ENCODE peak calls at places on chromosomes 2 and 18, in eight cellular contexts. One of them, this sample, is unnamed.

GRCh38 chr2:82027901-82028570 is 1723.5 kb upstream of the LRRTM1 start:
- DNase-seq in AG10803: no peak
- DNase-seq in dorsolateral prefrontal cortex: no peak
- DNase-seq in AG09309: no peak
- DNase-seq in fibroblast of lung: no peak
- DNase-seq in fibroblast of mammary gland: no peak
- DNase-seq in neural crest cell: no peak
- DNase-seq in astrocyte of the cerebellum: no peak
- DNase-seq in this sample: no peak

GRCh38 chr2:85589982-85590791 is 5.4 kb upstream of the RNF181 start:
- DNase-seq in AG10803: peak
- DNase-seq in dorsolateral prefrontal cortex: no peak
- DNase-seq in AG09309: peak
- DNase-seq in fibroblast of lung: peak
- DNase-seq in fibroblast of mammary gland: peak
- DNase-seq in neural crest cell: no peak
- DNase-seq in astrocyte of the cerebellum: peak
- DNase-seq in this sample: no peak

GRCh38 chr18:2442726-2443275 is 128.5 kb downstream of the METTL4 start:
- DNase-seq in AG10803: peak
- DNase-seq in dorsolateral prefrontal cortex: no peak
- DNase-seq in AG09309: no peak
- DNase-seq in fibroblast of lung: no peak
- DNase-seq in fibroblast of mammary gland: no peak
- DNase-seq in neural crest cell: no peak
- DNase-seq in astrocyte of the cerebellum: no peak
- DNase-seq in this sample: no peak

GRCh38 chr2:219497495-219498279 is 1.0 kb upstream of the GMPPA start:
- DNase-seq in AG10803: peak
- DNase-seq in dorsolateral prefrontal cortex: peak
- DNase-seq in AG09309: peak
- DNase-seq in fibroblast of lung: peak
- DNase-seq in fibroblast of mammary gland: peak
- DNase-seq in neural crest cell: peak
- DNase-seq in astrocyte of the cerebellum: no peak
- DNase-seq in this sample: peak

GRCh38 chr2:28661589-28662001 is 90.0 kb upstream of the PPP1CB start:
- DNase-seq in AG10803: peak
- DNase-seq in dorsolateral prefrontal cortex: no peak
- DNase-seq in AG09309: no peak
- DNase-seq in fibroblast of lung: peak
- DNase-seq in fibroblast of mammary gland: peak
- DNase-seq in neural crest cell: no peak
- DNase-seq in astrocyte of the cerebellum: no peak
- DNase-seq in this sample: peak

GRCh38 chr18:41690332-41691110 is 264.5 kb upstream of the PIK3C3 start:
- DNase-seq in AG10803: no peak
- DNase-seq in dorsolateral prefrontal cortex: no peak
- DNase-seq in AG09309: no peak
- DNase-seq in fibroblast of lung: peak
- DNase-seq in fibroblast of mammary gland: no peak
- DNase-seq in neural crest cell: no peak
- DNase-seq in astrocyte of the cerebellum: no peak
- DNase-seq in this sample: peak

GRCh38 chr18:23515911-23516546 is 12.7 kb downstream of the RMC1 start:
- DNase-seq in AG10803: peak
- DNase-seq in dorsolateral prefrontal cortex: peak
- DNase-seq in AG09309: no peak
- DNase-seq in fibroblast of lung: peak
- DNase-seq in fibroblast of mammary gland: peak
- DNase-seq in neural crest cell: peak
- DNase-seq in astrocyte of the cerebellum: peak
- DNase-seq in this sample: peak

GRCh38 chr2:211035548-211036185 is 479.3 kb downstream of the CPS1 start:
- DNase-seq in AG10803: peak
- DNase-seq in dorsolateral prefrontal cortex: no peak
- DNase-seq in AG09309: no peak
- DNase-seq in fibroblast of lung: peak
- DNase-seq in fibroblast of mammary gland: peak
- DNase-seq in neural crest cell: peak
- DNase-seq in astrocyte of the cerebellum: peak
- DNase-seq in this sample: peak

GRCh38 chr2:240730506-240731326 is 39.0 kb downstream of the AQP12A start:
- DNase-seq in AG10803: no peak
- DNase-seq in dorsolateral prefrontal cortex: no peak
- DNase-seq in AG09309: no peak
- DNase-seq in fibroblast of lung: no peak
- DNase-seq in fibroblast of mammary gland: no peak
- DNase-seq in neural crest cell: no peak
- DNase-seq in astrocyte of the cerebellum: no peak
- DNase-seq in this sample: no peak

GRCh38 chr2:154623819-154624218 is 74.7 kb upstream of the KCNJ3 start:
- DNase-seq in AG10803: peak
- DNase-seq in dorsolateral prefrontal cortex: peak
- DNase-seq in AG09309: no peak
- DNase-seq in fibroblast of lung: peak
- DNase-seq in fibroblast of mammary gland: peak
- DNase-seq in neural crest cell: peak
- DNase-seq in astrocyte of the cerebellum: peak
- DNase-seq in this sample: peak

GRCh38 chr18:69992776-69993175 is 45.1 kb upstream of the CD226 start:
- DNase-seq in AG10803: peak
- DNase-seq in dorsolateral prefrontal cortex: no peak
- DNase-seq in AG09309: no peak
- DNase-seq in fibroblast of lung: peak
- DNase-seq in fibroblast of mammary gland: peak
- DNase-seq in neural crest cell: no peak
- DNase-seq in astrocyte of the cerebellum: no peak
- DNase-seq in this sample: peak

GRCh38 chr2:36733215-36733614 is 36.7 kb downstream of the VIT start:
- DNase-seq in AG10803: no peak
- DNase-seq in dorsolateral prefrontal cortex: no peak
- DNase-seq in AG09309: no peak
- DNase-seq in fibroblast of lung: no peak
- DNase-seq in fibroblast of mammary gland: no peak
- DNase-seq in neural crest cell: no peak
- DNase-seq in astrocyte of the cerebellum: no peak
- DNase-seq in this sample: no peak

GRCh38 chr18:51890762-51891161 is 449.2 kb upstream of the DCC start:
- DNase-seq in AG10803: peak
- DNase-seq in dorsolateral prefrontal cortex: no peak
- DNase-seq in AG09309: no peak
- DNase-seq in fibroblast of lung: no peak
- DNase-seq in fibroblast of mammary gland: no peak
- DNase-seq in neural crest cell: no peak
- DNase-seq in astrocyte of the cerebellum: peak
- DNase-seq in this sample: peak

GRCh38 chr2:119233326-119234020 is 9.8 kb downstream of the STEAP3 start:
- DNase-seq in AG10803: peak
- DNase-seq in dorsolateral prefrontal cortex: no peak
- DNase-seq in AG09309: no peak
- DNase-seq in fibroblast of lung: peak
- DNase-seq in fibroblast of mammary gland: peak
- DNase-seq in neural crest cell: no peak
- DNase-seq in astrocyte of the cerebellum: no peak
- DNase-seq in this sample: peak

GRCh38 chr2:229800997-229801754 is 86.8 kb upstream of the DNER start:
- DNase-seq in AG10803: peak
- DNase-seq in dorsolateral prefrontal cortex: peak
- DNase-seq in AG09309: no peak
- DNase-seq in fibroblast of lung: peak
- DNase-seq in fibroblast of mammary gland: peak
- DNase-seq in neural crest cell: peak
- DNase-seq in astrocyte of the cerebellum: peak
- DNase-seq in this sample: peak

GRCh38 chr2:102264952-102265351 is 46.4 kb upstream of the IL1RL1 start:
- DNase-seq in AG10803: no peak
- DNase-seq in dorsolateral prefrontal cortex: no peak
- DNase-seq in AG09309: no peak
- DNase-seq in fibroblast of lung: no peak
- DNase-seq in fibroblast of mammary gland: no peak
- DNase-seq in neural crest cell: no peak
- DNase-seq in astrocyte of the cerebellum: no peak
- DNase-seq in this sample: no peak

GRCh38 chr18:22282311-22283235 is 113.2 kb downstream of the GATA6 start:
- DNase-seq in AG10803: peak
- DNase-seq in dorsolateral prefrontal cortex: no peak
- DNase-seq in AG09309: peak
- DNase-seq in fibroblast of lung: peak
- DNase-seq in fibroblast of mammary gland: peak
- DNase-seq in neural crest cell: no peak
- DNase-seq in astrocyte of the cerebellum: peak
- DNase-seq in this sample: peak

GRCh38 chr18:11994346-11994707 is 13.0 kb downstream of the IMPA2 start:
- DNase-seq in AG10803: peak
- DNase-seq in dorsolateral prefrontal cortex: no peak
- DNase-seq in AG09309: peak
- DNase-seq in fibroblast of lung: peak
- DNase-seq in fibroblast of mammary gland: peak
- DNase-seq in neural crest cell: no peak
- DNase-seq in astrocyte of the cerebellum: no peak
- DNase-seq in this sample: peak

GRCh38 chr18:11993264-11993916 is 12.1 kb downstream of the IMPA2 start:
- DNase-seq in AG10803: no peak
- DNase-seq in dorsolateral prefrontal cortex: no peak
- DNase-seq in AG09309: no peak
- DNase-seq in fibroblast of lung: no peak
- DNase-seq in fibroblast of mammary gland: no peak
- DNase-seq in neural crest cell: no peak
- DNase-seq in astrocyte of the cerebellum: no peak
- DNase-seq in this sample: no peak

GRCh38 chr18:11996190-11996754 is 15.0 kb downstream of the IMPA2 start:
- DNase-seq in AG10803: no peak
- DNase-seq in dorsolateral prefrontal cortex: no peak
- DNase-seq in AG09309: no peak
- DNase-seq in fibroblast of lung: no peak
- DNase-seq in fibroblast of mammary gland: no peak
- DNase-seq in neural crest cell: no peak
- DNase-seq in astrocyte of the cerebellum: no peak
- DNase-seq in this sample: no peak

GRCh38 chr18:11995445-11996189 is 14.3 kb downstream of the IMPA2 start:
- DNase-seq in AG10803: peak
- DNase-seq in dorsolateral prefrontal cortex: no peak
- DNase-seq in AG09309: peak
- DNase-seq in fibroblast of lung: peak
- DNase-seq in fibroblast of mammary gland: peak
- DNase-seq in neural crest cell: peak
- DNase-seq in astrocyte of the cerebellum: peak
- DNase-seq in this sample: peak

GRCh38 chr18:11994708-11995444 is 13.6 kb downstream of the IMPA2 start:
- DNase-seq in AG10803: peak
- DNase-seq in dorsolateral prefrontal cortex: no peak
- DNase-seq in AG09309: no peak
- DNase-seq in fibroblast of lung: peak
- DNase-seq in fibroblast of mammary gland: peak
- DNase-seq in neural crest cell: no peak
- DNase-seq in astrocyte of the cerebellum: no peak
- DNase-seq in this sample: peak
- TF ChIP-seq CTCF in AG10803: no peak
- TF ChIP-seq CTCF in dorsolateral prefrontal cortex: no peak
- TF ChIP-seq CTCF in AG09309: no peak
- TF ChIP-seq CTCF in fibroblast of lung: no peak
- TF ChIP-seq CTCF in fibroblast of mammary gland: no peak
- TF ChIP-seq CTCF in neural crest cell: no peak
- TF ChIP-seq CTCF in astrocyte of the cerebellum: no peak
- TF ChIP-seq CTCF in this sample: no peak

DNA sequence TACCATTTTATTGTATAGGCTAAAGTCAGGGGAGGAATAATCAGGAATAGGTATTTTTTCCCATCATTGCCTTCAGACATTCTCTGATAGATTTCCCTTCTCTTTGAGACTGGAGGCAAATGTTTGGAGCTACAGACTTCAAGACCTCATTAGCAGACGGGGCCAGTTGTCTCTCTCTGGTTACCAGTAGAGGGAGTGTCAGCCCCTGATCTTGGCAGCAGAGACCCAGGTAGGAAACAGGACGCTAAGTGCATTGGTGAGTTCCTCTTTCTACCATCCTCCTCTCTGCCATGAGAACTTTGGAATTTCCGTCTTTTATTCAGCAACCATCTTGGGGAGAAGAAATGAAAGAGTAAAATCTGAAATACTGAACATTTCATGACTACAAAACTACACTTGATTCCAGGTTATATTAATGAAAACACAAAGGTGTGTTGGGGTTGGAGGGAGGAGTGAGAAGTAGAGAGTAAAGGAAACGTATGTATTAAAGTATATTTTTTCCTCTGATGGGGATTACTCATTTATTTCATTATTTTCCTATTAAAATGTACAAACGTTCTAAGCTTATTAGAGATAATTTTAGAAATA is 186.2 kb upstream of the GCFC2 start:
- DNase-seq in AG10803: no peak
- DNase-seq in dorsolateral prefrontal cortex: no peak
- DNase-seq in AG09309: no peak
- DNase-seq in fibroblast of lung: no peak
- DNase-seq in fibroblast of mammary gland: peak
- DNase-seq in neural crest cell: peak
- DNase-seq in astrocyte of the cerebellum: no peak
- DNase-seq in this sample: peak
- TF ChIP-seq CTCF in AG10803: no peak
- TF ChIP-seq CTCF in dorsolateral prefrontal cortex: peak
- TF ChIP-seq CTCF in AG09309: peak
- TF ChIP-seq CTCF in fibroblast of lung: peak
- TF ChIP-seq CTCF in fibroblast of mammary gland: peak
- TF ChIP-seq CTCF in neural crest cell: peak
- TF ChIP-seq CTCF in astrocyte of the cerebellum: peak
- TF ChIP-seq CTCF in this sample: peak

DNA sequence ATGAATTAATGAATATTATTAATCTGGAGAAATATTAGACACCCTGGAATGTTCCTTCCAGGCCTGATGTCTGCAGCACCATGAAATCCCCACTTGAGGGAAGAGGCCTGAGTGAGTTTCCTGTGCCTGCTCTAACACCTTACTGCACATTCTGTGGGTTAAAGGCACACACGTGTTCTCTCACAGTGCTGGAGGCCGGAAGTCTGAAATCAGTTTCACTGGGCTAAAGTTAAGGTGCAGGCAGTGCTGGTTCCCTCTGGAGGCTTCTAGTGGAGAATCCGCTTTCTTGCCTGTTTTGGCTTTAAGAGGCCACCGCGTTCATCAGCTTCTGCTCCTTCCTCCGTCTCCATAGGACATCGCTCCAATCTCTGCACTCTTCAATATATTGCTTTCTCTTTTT is 48.7 kb downstream of the ACKR3 start:
- DNase-seq in AG10803: no peak
- DNase-seq in dorsolateral prefrontal cortex: no peak
- DNase-seq in AG09309: no peak
- DNase-seq in fibroblast of lung: no peak
- DNase-seq in fibroblast of mammary gland: no peak
- DNase-seq in neural crest cell: no peak
- DNase-seq in astrocyte of the cerebellum: no peak
- DNase-seq in this sample: no peak
- TF ChIP-seq CTCF in AG10803: no peak
- TF ChIP-seq CTCF in dorsolateral prefrontal cortex: no peak
- TF ChIP-seq CTCF in AG09309: no peak
- TF ChIP-seq CTCF in fibroblast of lung: no peak
- TF ChIP-seq CTCF in fibroblast of mammary gland: no peak
- TF ChIP-seq CTCF in neural crest cell: no peak
- TF ChIP-seq CTCF in astrocyte of the cerebellum: no peak
- TF ChIP-seq CTCF in this sample: no peak

GRCh38 chr2:20016346-20016745 is 3.9 kb upstream of the MATN3 start:
- DNase-seq in AG10803: no peak
- DNase-seq in dorsolateral prefrontal cortex: no peak
- DNase-seq in AG09309: no peak
- DNase-seq in fibroblast of lung: no peak
- DNase-seq in fibroblast of mammary gland: no peak
- DNase-seq in neural crest cell: no peak
- DNase-seq in astrocyte of the cerebellum: no peak
- DNase-seq in this sample: peak
- TF ChIP-seq CTCF in AG10803: no peak
- TF ChIP-seq CTCF in dorsolateral prefrontal cortex: no peak
- TF ChIP-seq CTCF in AG09309: no peak
- TF ChIP-seq CTCF in fibroblast of lung: no peak
- TF ChIP-seq CTCF in fibroblast of mammary gland: no peak
- TF ChIP-seq CTCF in neural crest cell: no peak
- TF ChIP-seq CTCF in astrocyte of the cerebellum: no peak
- TF ChIP-seq CTCF in this sample: no peak

This sample was measured in MCF 10A.